ENCODE peak calls at places on chromosomes 11 and 22, in four cellular contexts. M is psoas muscle; Q is posterior vena cava; S is stimulated activated CD8-positive, alpha-beta memory T cell treated with anti-CD3 and anti-CD28 coated beads, Interleukin-12 subunit alpha, Interleukin-12 subunit beta, amount 100 ng/mL, for 4 hours. J is an unnamed sample.

GRCh38 chr11:130999086-130999485 is 82.8 kb upstream of the SNX19 start:
- DNase-seq in M (no peak), Q (no peak), S (no peak), J (no peak)

GRCh38 chr22:39224550-39224949 is 20.2 kb downstream of the PDGFB start:
- DNase-seq in M (no peak), Q (no peak), S (no peak), J (no peak)

GRCh38 chr11:93271596-93271995 is 58.9 kb upstream of the DEUP1 start:
- DNase-seq in S (no peak), Q (no peak), M (no peak), J (no peak)

GRCh38 chr11:91978747-91979146 is 245.9 kb upstream of the FAT3 start:
- DNase-seq in S (no peak), M (no peak), Q (no peak), J (no peak)

GRCh38 chr11:86938900-86939880 is 16.0 kb downstream of the FZD4 start:
- DNase-seq in M (no peak), S (no peak), Q (no peak), J (no peak)

GRCh38 chr22:36439481-36440271 is 41.8 kb downstream of the TXN2 start:
- DNase-seq in Q (peak; percentile 89), M (peak; percentile 51), S (no peak), J (no peak)

GRCh38 chr11:15884131-15884530 is 472.2 kb downstream of the SOX6 start:
- DNase-seq in S (no peak), Q (no peak), M (no peak), J (no peak)

GRCh38 chr22:37232140-37232998 is 11.7 kb downstream of the RAC2 start:
- DNase-seq in S (no peak), Q (peak; percentile 44), M (no peak), J (no peak)

GRCh38 chr22:44963832-44964721 is 45.7 kb downstream of the PHF21B start:
- DNase-seq in Q (no peak), M (no peak), S (no peak), J (no peak)